ENCODE peak calls at places on chromosomes 5 and 9, in ten cellular contexts. K is stimulated activated CD4-positive, alpha-beta T cell treated with anti-CD3 and anti-CD28 coated beads, Interleukin-4, amount 100 ng/mL, for 48 hours; C is activated CD8-positive, alpha-beta memory T cell treated with anti-CD3 and anti-CD28 coated beads for 48 hours; U is NCI-H2081; P is NCI-H748 treated with DMSO at 0.1 percent for 48 hours; V is naive B cell; Z is mucosa of gallbladder; H is GM03348; I is HS-5; R is naive thymus-derived CD4-positive, alpha-beta T cell. D is an unnamed sample.

GRCh38 chr5:85148701-85149100 is 764.0 kb upstream of the EDIL3 start:
- DNase-seq in K (no peak), C (no peak), U (no peak), P (no peak), V (no peak), Z (no peak), H (no peak), I (no peak), R (no peak), D (no peak)

GRCh38 chr5:56279979-56280378 is 46.8 kb upstream of the ANKRD55 start:
- DNase-seq in K (no peak), C (no peak), U (no peak), P (no peak), V (no peak), Z (peak), H (peak), I (peak), R (no peak), D (peak)

GRCh38 chr5:16082053-16082452 is 97.5 kb downstream of the MARCHF11 start:
- DNase-seq in K (no peak), C (no peak), U (no peak), P (no peak), V (no peak), Z (no peak), H (peak), I (no peak), R (no peak), D (no peak)

GRCh38 chr5:143541943-143542797 is 138.7 kb upstream of the NR3C1 start:
- DNase-seq in K (no peak), C (no peak), U (no peak), P (no peak), V (no peak), Z (no peak), H (no peak), I (no peak), R (no peak), D (no peak)

GRCh38 chr5:78794693-78795215 is 146.2 kb upstream of the LHFPL2 start:
- DNase-seq in K (no peak), C (no peak), U (no peak), P (no peak), V (no peak), Z (no peak), H (no peak), I (no peak), R (no peak), D (no peak)

GRCh38 chr5:88769165-88769564 is 113.8 kb downstream of the MEF2C start:
- DNase-seq in K (no peak), C (no peak), U (no peak), P (no peak), V (no peak), Z (no peak), H (peak), I (no peak), R (no peak), D (peak)

GRCh38 chr5:172370648-172371248 is 83.6 kb downstream of the SH3PXD2B start:
- DNase-seq in K (peak), C (peak), U (no peak), P (no peak), V (no peak), Z (no peak), H (no peak), I (no peak), R (no peak), D (peak)

GRCh38 chr5:171420429-171421231 is 1.2 kb downstream of the FGF18 start:
- DNase-seq in K (no peak), C (no peak), U (no peak), P (no peak), V (no peak), Z (no peak), H (peak), I (no peak), R (no peak), D (peak)

GRCh38 chr9:133055788-133056420 is 5.9 kb upstream of the CEL start:
- DNase-seq in K (no peak), C (no peak), U (no peak), P (no peak), V (no peak), Z (no peak), H (no peak), I (no peak), R (no peak), D (no peak)

GRCh38 chr5:75623846-75624245 is 12.6 kb downstream of the ANKDD1B start:
- DNase-seq in K (no peak), C (no peak), U (no peak), P (no peak), V (no peak), Z (no peak), H (no peak), I (no peak), R (no peak), D (no peak)

GRCh38 chr5:150299571-150300327 is 3.0 kb downstream of the ARSI start:
- DNase-seq in K (no peak), C (no peak), U (no peak), P (no peak), V (no peak), Z (no peak), H (no peak), I (no peak), R (no peak), D (no peak)

GRCh38 chr5:32298056-32298420 is 14.7 kb downstream of the MTMR12 start:
- DNase-seq in K (no peak), C (no peak), U (no peak), P (no peak), V (peak), Z (no peak), H (no peak), I (no peak), R (no peak), D (no peak)

GRCh38 chr5:150350524-150351344 is 6.8 kb upstream of the TCOF1 start:
- DNase-seq in K (peak), C (no peak), U (no peak), P (no peak), V (no peak), Z (peak), H (peak), I (peak), R (peak), D (peak)

GRCh38 chr9:105912868-105913516 is 218.7 kb downstream of the TMEM38B start:
- DNase-seq in K (no peak), C (no peak), U (no peak), P (no peak), V (no peak), Z (no peak), H (no peak), I (no peak), R (no peak), D (no peak)

GRCh38 chr5:179284751-179285191 is 60.5 kb downstream of the ADAMTS2 start:
- DNase-seq in K (no peak), C (no peak), U (no peak), P (no peak), V (no peak), Z (no peak), H (no peak), I (no peak), R (no peak), D (peak)

GRCh38 chr9:137427454-137428310 is 4.5 kb downstream of the NOXA1 start:
- DNase-seq in K (no peak), C (no peak), U (no peak), P (no peak), V (no peak), Z (no peak), H (no peak), I (no peak), R (no peak), D (no peak)

GRCh38 chr5:2334686-2335085 is 416.8 kb downstream of the IRX2 start:
- DNase-seq in K (no peak), C (no peak), U (no peak), P (peak), V (no peak), Z (no peak), H (no peak), I (no peak), R (no peak), D (no peak)

GRCh38 chr5:124651663-124652513 is 94.6 kb downstream of the ZNF608 start:
- DNase-seq in K (no peak), C (no peak), U (peak), P (peak), V (peak), Z (peak), H (peak), I (no peak), R (no peak), D (peak)

GRCh38 chr9:130699047-130699446 is 5.5 kb downstream of the EXOSC2 start:
- DNase-seq in K (no peak), C (no peak), U (no peak), P (no peak), V (no peak), Z (no peak), H (no peak), I (no peak), R (no peak), D (no peak)

D was measured in body of pancreas.